ENCODE peak calls at places on chromosomes 2 and 18, in four cellular contexts. One of them, this sample, is unnamed.
A peak's percentile ranks its signal among the peaks of the same experiment; 100 is the strongest.

GRCh38 chr2:236968101-236968886 is 117.4 kb upstream of the COPS8 start:
- DNase-seq in uterus: no peak
- DNase-seq in upper lobe of right lung: no peak
- DNase-seq in Calu3: no peak
- DNase-seq in this sample: no peak

GRCh38 chr2:83478037-83478436 is 981.0 kb downstream of the SUCLG1 start:
- DNase-seq in uterus: no peak
- DNase-seq in upper lobe of right lung: no peak
- DNase-seq in Calu3: peak; percentile 12
- DNase-seq in this sample: no peak

GRCh38 chr2:238125127-238125885 is 13.2 kb upstream of the KLHL30 start:
- DNase-seq in uterus: no peak
- DNase-seq in upper lobe of right lung: no peak
- DNase-seq in Calu3: no peak
- DNase-seq in this sample: no peak

GRCh38 chr2:138536302-138536701 is 34.7 kb downstream of the SPOPL start:
- DNase-seq in uterus: no peak
- DNase-seq in upper lobe of right lung: no peak
- DNase-seq in Calu3: no peak
- DNase-seq in this sample: no peak

GRCh38 chr2:234502919-234503285 is 6.0 kb upstream of the ARL4C start:
- DNase-seq in uterus: no peak
- DNase-seq in upper lobe of right lung: no peak
- DNase-seq in Calu3: no peak
- DNase-seq in this sample: no peak

GRCh38 chr2:163182764-163183354 is 344.3 kb upstream of the KCNH7 start:
- DNase-seq in uterus: no peak
- DNase-seq in upper lobe of right lung: no peak
- DNase-seq in Calu3: no peak
- DNase-seq in this sample: no peak

GRCh38 chr2:18454692-18455255 is 105.7 kb downstream of the RDH14 start:
- DNase-seq in uterus: no peak
- DNase-seq in upper lobe of right lung: no peak
- DNase-seq in Calu3: no peak
- DNase-seq in this sample: no peak

GRCh38 chr18:23689031-23689615 is at the start of gene LAMA3:
- DNase-seq in uterus: peak; percentile 68
- DNase-seq in upper lobe of right lung: peak; percentile 92
- DNase-seq in Calu3: peak; percentile 69
- DNase-seq in this sample: no peak

GRCh38 chr18:50559750-50560680 is at the start of gene MAPK4:
- DNase-seq in uterus: peak; percentile 18
- DNase-seq in upper lobe of right lung: peak; percentile 78
- DNase-seq in Calu3: peak; percentile 60
- DNase-seq in this sample: no peak

GRCh38 chr2:209519911-209520310 is 96.1 kb downstream of the MAP2 start:
- DNase-seq in uterus: no peak
- DNase-seq in upper lobe of right lung: no peak
- DNase-seq in Calu3: no peak
- DNase-seq in this sample: no peak

GRCh38 chr2:38064805-38065501 is 11.0 kb downstream of the CYP1B1 start:
- DNase-seq in uterus: no peak
- DNase-seq in upper lobe of right lung: no peak
- DNase-seq in Calu3: no peak
- DNase-seq in this sample: no peak

GRCh38 chr2:120922571-120923332 is 187.1 kb downstream of the GLI2 start:
- DNase-seq in uterus: no peak
- DNase-seq in upper lobe of right lung: no peak
- DNase-seq in Calu3: no peak
- DNase-seq in this sample: no peak

GRCh38 chr2:233131991-233132390 is 71.8 kb downstream of the INPP5D start:
- DNase-seq in uterus: no peak
- DNase-seq in upper lobe of right lung: no peak
- DNase-seq in Calu3: no peak
- DNase-seq in this sample: no peak

GRCh38 chr2:32946314-32947075 is at the start of gene LTBP1:
- DNase-seq in uterus: peak; percentile 86
- DNase-seq in upper lobe of right lung: peak; percentile 78
- DNase-seq in Calu3: peak; percentile 81
- DNase-seq in this sample: peak; percentile 36

GRCh38 chr18:70337139-70337972 is 48.5 kb downstream of the SOCS6 start:
- DNase-seq in uterus: no peak
- DNase-seq in upper lobe of right lung: no peak
- DNase-seq in Calu3: peak; percentile 63
- DNase-seq in this sample: no peak

GRCh38 chr2:69789129-69789528 is 40.3 kb upstream of the GMCL1 start:
- DNase-seq in uterus: peak; percentile 36
- DNase-seq in upper lobe of right lung: no peak
- DNase-seq in Calu3: no peak
- DNase-seq in this sample: no peak

GRCh38 chr18:62618735-62619134 is 95.9 kb downstream of the ZCCHC2 start:
- DNase-seq in uterus: no peak
- DNase-seq in upper lobe of right lung: no peak
- DNase-seq in Calu3: no peak
- DNase-seq in this sample: no peak

GRCh38 chr2:168635065-168635577 is 167.3 kb upstream of the NOSTRIN start:
- DNase-seq in uterus: peak; percentile 80
- DNase-seq in upper lobe of right lung: no peak
- DNase-seq in Calu3: no peak
- DNase-seq in this sample: no peak

GRCh38 chr18:9653390-9653789 is 39.0 kb upstream of the PPP4R1 start:
- DNase-seq in uterus: peak; percentile 19
- DNase-seq in upper lobe of right lung: no peak
- DNase-seq in Calu3: peak; percentile 53
- DNase-seq in this sample: no peak

GRCh38 chr2:66585616-66586015 is 150.7 kb downstream of the MEIS1 start:
- DNase-seq in uterus: no peak
- DNase-seq in upper lobe of right lung: no peak
- DNase-seq in Calu3: no peak
- DNase-seq in this sample: no peak

GRCh38 chr2:26010943-26011342 is 22.9 kb upstream of the RAB10 start:
- DNase-seq in uterus: no peak
- DNase-seq in upper lobe of right lung: no peak
- DNase-seq in Calu3: no peak
- DNase-seq in this sample: no peak
- TF ChIP-seq CTCF in uterus: no peak
- TF ChIP-seq CTCF in upper lobe of right lung: no peak
- TF ChIP-seq CTCF in Calu3: no peak
- TF ChIP-seq CTCF in this sample: no peak

DNA sequence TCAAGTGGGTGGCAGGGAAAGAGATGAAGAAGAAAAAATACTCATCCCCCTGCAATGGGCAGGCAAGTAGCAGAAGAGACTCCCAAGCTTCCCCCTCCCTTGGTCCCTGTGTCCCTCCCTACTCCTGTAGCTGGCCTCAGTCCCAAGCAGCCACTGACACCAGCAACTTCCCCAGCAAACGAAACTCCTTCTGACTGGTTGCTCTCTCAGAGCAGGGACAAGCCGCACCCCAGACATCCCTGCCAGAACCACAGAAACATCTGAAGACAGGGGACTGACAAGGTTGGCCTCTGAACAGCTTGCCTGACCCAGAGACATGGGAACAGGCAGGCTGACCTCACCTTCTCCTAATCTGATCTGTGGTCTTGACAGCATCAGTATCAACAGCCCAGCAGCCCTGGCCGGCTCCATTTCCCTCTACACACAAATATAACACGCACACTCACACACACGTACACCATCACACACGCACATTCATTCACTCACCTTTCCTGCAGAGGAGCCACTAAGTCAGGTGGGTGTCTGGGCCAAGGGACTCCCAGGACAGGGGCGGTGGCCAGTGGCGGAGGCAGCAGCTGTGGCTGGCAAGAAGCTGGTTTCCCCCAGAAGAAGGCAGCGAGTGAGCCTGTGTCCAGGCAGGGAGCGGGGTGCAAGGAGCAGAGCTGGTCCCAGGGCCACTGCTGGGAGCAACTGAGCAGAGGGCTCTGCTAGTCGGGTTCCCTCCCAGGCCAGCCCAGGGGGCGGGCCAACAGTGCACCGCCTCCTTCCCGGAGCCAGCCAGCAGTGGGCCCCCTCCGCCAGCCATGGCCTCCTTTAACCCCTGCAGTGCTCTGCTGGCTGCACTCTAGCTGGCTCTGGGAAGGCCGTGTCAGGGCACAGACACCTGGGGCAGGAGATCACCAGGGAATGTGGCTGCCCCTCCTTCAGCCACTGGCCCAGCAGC is 59.1 kb downstream of the TNS1 start:
- DNase-seq in uterus: peak; percentile 85
- DNase-seq in upper lobe of right lung: peak; percentile 93
- DNase-seq in Calu3: peak; percentile 60
- DNase-seq in this sample: no peak
- TF ChIP-seq CTCF in uterus: peak; percentile 53
- TF ChIP-seq CTCF in upper lobe of right lung: peak; percentile 38
- TF ChIP-seq CTCF in Calu3: no peak
- TF ChIP-seq CTCF in this sample: no peak

DNA sequence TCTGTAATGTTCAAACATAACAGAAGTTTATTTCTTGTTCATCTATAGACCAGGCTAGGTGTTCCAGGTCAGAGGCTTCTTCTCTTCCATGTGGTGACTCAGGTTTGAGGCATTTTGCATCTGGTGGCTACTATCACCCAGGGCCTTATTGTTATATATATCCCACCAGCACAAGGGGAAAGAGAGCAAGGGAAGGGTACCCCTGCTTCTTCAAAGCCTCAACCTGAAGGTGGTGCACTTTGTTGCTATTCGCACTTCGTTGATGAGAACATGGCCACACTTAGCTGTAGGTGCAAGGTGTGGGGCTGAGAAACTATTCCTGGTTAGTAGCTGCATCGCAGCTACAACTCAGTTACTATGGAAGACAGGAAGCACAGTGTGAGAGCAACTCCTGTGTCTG is 27.4 kb upstream of the SLC3A1 start:
- DNase-seq in uterus: no peak
- DNase-seq in upper lobe of right lung: no peak
- DNase-seq in Calu3: peak; percentile 63
- DNase-seq in this sample: no peak
- TF ChIP-seq CTCF in uterus: no peak
- TF ChIP-seq CTCF in upper lobe of right lung: no peak
- TF ChIP-seq CTCF in Calu3: peak; percentile 56
- TF ChIP-seq CTCF in this sample: no peak

DNA sequence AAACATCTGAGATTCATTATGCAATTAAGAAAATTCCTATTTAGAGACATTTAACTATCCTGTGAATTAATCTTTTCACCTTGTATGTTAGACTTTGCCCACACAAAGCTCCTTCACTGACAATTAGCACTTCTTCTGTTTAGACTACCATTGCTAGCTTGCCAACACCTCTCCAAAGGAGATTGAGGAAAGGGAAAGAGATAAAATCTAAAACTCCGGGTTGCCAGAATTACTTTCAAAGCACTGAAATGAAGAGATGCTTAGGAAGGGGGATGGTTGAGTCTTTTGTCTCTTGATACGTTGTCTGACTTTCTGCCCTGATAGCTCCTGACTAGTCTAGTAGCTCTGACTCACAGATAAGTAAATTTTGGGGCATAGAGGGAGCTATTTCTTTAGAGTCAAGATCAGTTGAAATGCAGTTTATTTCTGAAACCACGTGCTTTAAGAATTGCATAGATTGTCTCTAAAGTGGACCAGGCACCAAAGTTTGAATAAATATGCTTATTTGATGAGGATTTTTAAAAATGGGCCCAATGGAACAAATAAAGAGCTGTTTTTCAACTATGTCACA is 74.1 kb upstream of the DSEL start:
- DNase-seq in uterus: no peak
- DNase-seq in upper lobe of right lung: no peak
- DNase-seq in Calu3: no peak
- DNase-seq in this sample: no peak
- TF ChIP-seq CTCF in uterus: no peak
- TF ChIP-seq CTCF in upper lobe of right lung: no peak
- TF ChIP-seq CTCF in Calu3: no peak
- TF ChIP-seq CTCF in this sample: no peak

GRCh38 chr2:181231886-181232644 is 225.1 kb upstream of the ITGA4 start:
- DNase-seq in uterus: no peak
- DNase-seq in upper lobe of right lung: no peak
- DNase-seq in Calu3: no peak
- DNase-seq in this sample: no peak

GRCh38 chr2:181228661-181229060 is 228.5 kb upstream of the ITGA4 start:
- DNase-seq in uterus: no peak
- DNase-seq in upper lobe of right lung: no peak
- DNase-seq in Calu3: no peak
- DNase-seq in this sample: no peak

GRCh38 chr2:181235683-181236459 is 221.3 kb upstream of the ITGA4 start:
- DNase-seq in uterus: no peak
- DNase-seq in upper lobe of right lung: no peak
- DNase-seq in Calu3: no peak
- DNase-seq in this sample: no peak

GRCh38 chr2:181234429-181235410 is 222.5 kb upstream of the ITGA4 start:
- DNase-seq in uterus: no peak
- DNase-seq in upper lobe of right lung: no peak
- DNase-seq in Calu3: no peak
- DNase-seq in this sample: no peak

DNA sequence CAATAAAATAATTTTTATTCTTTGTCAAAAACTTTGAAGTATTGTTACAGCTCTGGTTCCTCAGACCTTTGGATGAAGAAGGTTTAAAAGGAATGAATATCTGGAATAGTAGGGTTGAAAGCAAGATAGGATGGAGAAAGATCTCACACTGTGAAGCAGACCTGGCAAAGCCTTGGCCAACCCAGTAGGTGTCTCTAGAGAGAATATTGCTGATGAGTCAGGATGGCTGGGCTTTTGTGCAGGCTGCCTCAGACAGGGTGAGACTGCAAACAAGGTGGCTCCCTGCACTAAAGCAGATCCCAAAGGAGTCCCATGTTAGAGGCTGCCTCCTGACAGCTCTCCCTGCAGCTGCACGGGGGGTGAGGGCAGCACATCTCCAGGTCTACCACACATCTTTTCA is 226.0 kb upstream of the ITGA4 start:
- DNase-seq in uterus: no peak
- DNase-seq in upper lobe of right lung: no peak
- DNase-seq in Calu3: no peak
- DNase-seq in this sample: no peak
- TF ChIP-seq CTCF in uterus: no peak
- TF ChIP-seq CTCF in upper lobe of right lung: no peak
- TF ChIP-seq CTCF in Calu3: no peak
- TF ChIP-seq CTCF in this sample: no peak